ENCODE peak calls at places on chromosomes 2 and 18, in six cellular contexts. One of them, this sample, is unnamed. For H3K27me3 and H3K9me3, the result is how much of the 10 kb centered on the place peaks cover.

GRCh38 chr18:30352551-30353168 is 689.9 kb downstream of the DSC3 start:
- DNase-seq in left ventricle myocardium inferior: no peak
- DNase-seq in prostate gland: no peak
- DNase-seq in hepatocyte: no peak
- DNase-seq in heart right ventricle: no peak
- DNase-seq in stomach: no peak
- DNase-seq in this sample: no peak

GRCh38 chr2:69975853-69976462 is 14.5 kb upstream of the ASPRV1 start:
- DNase-seq in left ventricle myocardium inferior: peak
- DNase-seq in prostate gland: no peak
- DNase-seq in hepatocyte: no peak
- DNase-seq in heart right ventricle: no peak
- DNase-seq in stomach: peak
- DNase-seq in this sample: peak

GRCh38 chr18:11654736-11655604 is 34.1 kb upstream of the GNAL start:
- DNase-seq in left ventricle myocardium inferior: peak
- DNase-seq in prostate gland: peak
- DNase-seq in hepatocyte: peak
- DNase-seq in heart right ventricle: peak
- DNase-seq in stomach: peak
- DNase-seq in this sample: peak

GRCh38 chr2:212249451-212249850 is 289.2 kb downstream of the ERBB4 start:
- DNase-seq in left ventricle myocardium inferior: no peak
- DNase-seq in prostate gland: no peak
- DNase-seq in hepatocyte: peak
- DNase-seq in heart right ventricle: no peak
- DNase-seq in stomach: no peak
- DNase-seq in this sample: no peak

GRCh38 chr2:205245652-205246051 is 436.6 kb upstream of the NRP2 start:
- DNase-seq in left ventricle myocardium inferior: no peak
- DNase-seq in prostate gland: no peak
- DNase-seq in hepatocyte: no peak
- DNase-seq in heart right ventricle: no peak
- DNase-seq in stomach: no peak
- DNase-seq in this sample: no peak

GRCh38 chr2:219631406-219631891 is 4.0 kb downstream of the SLC4A3 start:
- DNase-seq in left ventricle myocardium inferior: no peak
- DNase-seq in prostate gland: no peak
- DNase-seq in hepatocyte: no peak
- DNase-seq in heart right ventricle: peak
- DNase-seq in stomach: no peak
- DNase-seq in this sample: no peak

GRCh38 chr2:223846524-223846923 is 9.1 kb upstream of the AP1S3 start:
- DNase-seq in left ventricle myocardium inferior: no peak
- DNase-seq in prostate gland: no peak
- DNase-seq in hepatocyte: no peak
- DNase-seq in heart right ventricle: no peak
- DNase-seq in stomach: no peak
- DNase-seq in this sample: no peak

GRCh38 chr2:232887171-232887850 is 17.2 kb downstream of the SNORC start:
- DNase-seq in left ventricle myocardium inferior: no peak
- DNase-seq in prostate gland: no peak
- DNase-seq in hepatocyte: no peak
- DNase-seq in heart right ventricle: no peak
- DNase-seq in stomach: peak
- DNase-seq in this sample: no peak

GRCh38 chr2:182360012-182360662 is 66.7 kb downstream of the PDE1A start:
- DNase-seq in left ventricle myocardium inferior: no peak
- DNase-seq in prostate gland: no peak
- DNase-seq in hepatocyte: peak
- DNase-seq in heart right ventricle: peak
- DNase-seq in stomach: peak
- DNase-seq in this sample: no peak

GRCh38 chr2:25410370-25410769 is 68.6 kb upstream of the DNMT3A start:
- DNase-seq in left ventricle myocardium inferior: no peak
- DNase-seq in prostate gland: no peak
- DNase-seq in hepatocyte: no peak
- DNase-seq in heart right ventricle: no peak
- DNase-seq in stomach: no peak
- DNase-seq in this sample: no peak

GRCh38 chr2:161625314-161625919 is 1.2 kb downstream of the SLC4A10 start:
- DNase-seq in left ventricle myocardium inferior: no peak
- DNase-seq in prostate gland: no peak
- DNase-seq in hepatocyte: peak
- DNase-seq in heart right ventricle: no peak
- DNase-seq in stomach: no peak
- DNase-seq in this sample: no peak

GRCh38 chr2:74551942-74552913 is 1.5 kb downstream of the LOXL3 start:
- DNase-seq in left ventricle myocardium inferior: no peak
- DNase-seq in prostate gland: no peak
- DNase-seq in hepatocyte: no peak
- DNase-seq in heart right ventricle: no peak
- DNase-seq in stomach: no peak
- DNase-seq in this sample: no peak

GRCh38 chr2:205764502-205764815 is 82.2 kb downstream of the NRP2 start:
- DNase-seq in left ventricle myocardium inferior: no peak
- DNase-seq in prostate gland: no peak
- DNase-seq in hepatocyte: no peak
- DNase-seq in heart right ventricle: no peak
- DNase-seq in stomach: no peak
- DNase-seq in this sample: no peak

GRCh38 chr2:231663458-231664290 is 44.7 kb upstream of the PTMA start:
- DNase-seq in left ventricle myocardium inferior: no peak
- DNase-seq in prostate gland: no peak
- DNase-seq in hepatocyte: no peak
- DNase-seq in heart right ventricle: no peak
- DNase-seq in stomach: no peak
- DNase-seq in this sample: no peak

GRCh38 chr2:215941726-215942125 is 71.6 kb downstream of the MREG start:
- DNase-seq in left ventricle myocardium inferior: no peak
- DNase-seq in prostate gland: no peak
- DNase-seq in hepatocyte: no peak
- DNase-seq in heart right ventricle: no peak
- DNase-seq in stomach: no peak
- DNase-seq in this sample: no peak

GRCh38 chr18:57029761-57030160 is 117.1 kb upstream of the BOD1L2 start:
- DNase-seq in left ventricle myocardium inferior: no peak
- DNase-seq in prostate gland: no peak
- DNase-seq in hepatocyte: no peak
- DNase-seq in heart right ventricle: no peak
- DNase-seq in stomach: no peak
- DNase-seq in this sample: no peak

GRCh38 chr18:9796933-9797549 is 88.7 kb upstream of the TXNDC2 start:
- DNase-seq in left ventricle myocardium inferior: no peak
- DNase-seq in prostate gland: no peak
- DNase-seq in hepatocyte: no peak
- DNase-seq in heart right ventricle: no peak
- DNase-seq in stomach: no peak
- DNase-seq in this sample: no peak

GRCh38 chr2:205198130-205198505 is 484.2 kb upstream of the NRP2 start:
- DNase-seq in left ventricle myocardium inferior: peak
- DNase-seq in prostate gland: no peak
- DNase-seq in hepatocyte: no peak
- DNase-seq in heart right ventricle: peak
- DNase-seq in stomach: no peak
- DNase-seq in this sample: no peak

GRCh38 chr2:100334929-100335328 is 12.6 kb upstream of the LONRF2 start:
- DNase-seq in left ventricle myocardium inferior: no peak
- DNase-seq in prostate gland: no peak
- DNase-seq in hepatocyte: no peak
- DNase-seq in heart right ventricle: no peak
- DNase-seq in stomach: no peak
- DNase-seq in this sample: no peak

GRCh38 chr18:40055262-40055661 is 1899.8 kb upstream of the PIK3C3 start:
- DNase-seq in left ventricle myocardium inferior: no peak
- DNase-seq in prostate gland: no peak
- DNase-seq in hepatocyte: no peak
- DNase-seq in heart right ventricle: no peak
- DNase-seq in stomach: no peak
- DNase-seq in this sample: no peak

GRCh38 chr2:85601771-85602475 is 575 bp downstream of the TMEM150A start:
- DNase-seq in left ventricle myocardium inferior: peak
- DNase-seq in prostate gland: peak
- DNase-seq in hepatocyte: peak
- DNase-seq in heart right ventricle: peak
- DNase-seq in stomach: peak
- DNase-seq in this sample: peak

GRCh38 chr2:58569460-58570185 is 328.5 kb upstream of the FANCL start:
- DNase-seq in left ventricle myocardium inferior: no peak
- DNase-seq in prostate gland: no peak
- DNase-seq in hepatocyte: peak
- DNase-seq in heart right ventricle: no peak
- DNase-seq in stomach: no peak
- DNase-seq in this sample: no peak

GRCh38 chr2:217825469-217826235 is 177.1 kb downstream of the TNS1 start:
- DNase-seq in left ventricle myocardium inferior: peak
- DNase-seq in prostate gland: no peak
- DNase-seq in hepatocyte: no peak
- DNase-seq in heart right ventricle: no peak
- DNase-seq in stomach: no peak
- DNase-seq in this sample: no peak
- H3K27me3 ChIP-seq in left ventricle myocardium inferior: under half
- H3K27me3 ChIP-seq in prostate gland: under half
- H3K27me3 ChIP-seq in hepatocyte: under half
- H3K27me3 ChIP-seq in heart right ventricle: under half
- H3K27me3 ChIP-seq in stomach: under half
- H3K27me3 ChIP-seq in this sample: under half

GRCh38 chr2:199874209-199874608 is 23.2 kb upstream of the FTCDNL1 start:
- DNase-seq in left ventricle myocardium inferior: no peak
- DNase-seq in prostate gland: no peak
- DNase-seq in hepatocyte: no peak
- DNase-seq in heart right ventricle: no peak
- DNase-seq in stomach: no peak
- DNase-seq in this sample: no peak
- H3K9me3 ChIP-seq in left ventricle myocardium inferior: under half
- H3K9me3 ChIP-seq in prostate gland: under half
- H3K9me3 ChIP-seq in hepatocyte: under half
- H3K9me3 ChIP-seq in heart right ventricle: under half
- H3K9me3 ChIP-seq in stomach: under half
- H3K9me3 ChIP-seq in this sample: under half

GRCh38 chr2:5693288-5694015 is 1.3 kb downstream of the SOX11 start:
- DNase-seq in left ventricle myocardium inferior: no peak
- DNase-seq in prostate gland: no peak
- DNase-seq in hepatocyte: peak
- DNase-seq in heart right ventricle: no peak
- DNase-seq in stomach: no peak
- DNase-seq in this sample: no peak
- H3K27me3 ChIP-seq in left ventricle myocardium inferior: half or more
- H3K27me3 ChIP-seq in prostate gland: half or more
- H3K27me3 ChIP-seq in hepatocyte: under half
- H3K27me3 ChIP-seq in heart right ventricle: half or more
- H3K27me3 ChIP-seq in stomach: half or more
- H3K27me3 ChIP-seq in this sample: under half

GRCh38 chr2:191687867-191688266 is 9.9 kb downstream of the NABP1 start:
- DNase-seq in left ventricle myocardium inferior: no peak
- DNase-seq in prostate gland: no peak
- DNase-seq in hepatocyte: no peak
- DNase-seq in heart right ventricle: no peak
- DNase-seq in stomach: no peak
- DNase-seq in this sample: no peak
- H3K9me3 ChIP-seq in left ventricle myocardium inferior: under half
- H3K9me3 ChIP-seq in prostate gland: under half
- H3K9me3 ChIP-seq in hepatocyte: under half
- H3K9me3 ChIP-seq in heart right ventricle: under half
- H3K9me3 ChIP-seq in stomach: under half
- H3K9me3 ChIP-seq in this sample: under half

GRCh38 chr2:196617430-196617829 is 22.1 kb upstream of the CCDC150 start:
- DNase-seq in left ventricle myocardium inferior: no peak
- DNase-seq in prostate gland: no peak
- DNase-seq in hepatocyte: peak
- DNase-seq in heart right ventricle: no peak
- DNase-seq in stomach: no peak
- DNase-seq in this sample: peak

GRCh38 chr2:196613302-196613701 is 26.2 kb upstream of the CCDC150 start:
- DNase-seq in left ventricle myocardium inferior: no peak
- DNase-seq in prostate gland: no peak
- DNase-seq in hepatocyte: no peak
- DNase-seq in heart right ventricle: no peak
- DNase-seq in stomach: no peak
- DNase-seq in this sample: no peak

DNA sequence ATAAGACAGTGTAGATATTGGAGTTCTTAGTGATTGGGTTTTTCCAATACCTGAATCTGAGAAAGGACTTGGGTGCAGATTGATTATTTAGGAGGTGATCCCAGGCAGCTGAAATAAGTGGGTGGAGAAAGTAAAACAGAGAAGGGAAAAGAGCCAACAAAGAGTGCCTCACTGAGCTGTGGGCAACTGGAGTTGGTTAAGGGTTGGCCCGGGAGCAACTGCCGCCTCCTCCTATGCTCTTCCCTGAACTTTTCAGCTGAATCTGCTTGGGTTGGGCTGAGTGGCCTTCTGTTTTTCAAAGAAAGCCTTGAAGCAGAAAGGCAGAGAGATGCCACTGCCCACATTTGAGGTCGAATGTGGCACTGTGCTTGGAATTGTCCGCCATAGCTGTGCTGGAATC is 20.9 kb upstream of the CCDC150 start:
- DNase-seq in left ventricle myocardium inferior: no peak
- DNase-seq in prostate gland: no peak
- DNase-seq in hepatocyte: no peak
- DNase-seq in heart right ventricle: no peak
- DNase-seq in stomach: no peak
- DNase-seq in this sample: no peak
- H3K27me3 ChIP-seq in left ventricle myocardium inferior: under half
- H3K27me3 ChIP-seq in prostate gland: under half
- H3K27me3 ChIP-seq in hepatocyte: under half
- H3K27me3 ChIP-seq in heart right ventricle: under half
- H3K27me3 ChIP-seq in stomach: under half
- H3K27me3 ChIP-seq in this sample: under half

DNA sequence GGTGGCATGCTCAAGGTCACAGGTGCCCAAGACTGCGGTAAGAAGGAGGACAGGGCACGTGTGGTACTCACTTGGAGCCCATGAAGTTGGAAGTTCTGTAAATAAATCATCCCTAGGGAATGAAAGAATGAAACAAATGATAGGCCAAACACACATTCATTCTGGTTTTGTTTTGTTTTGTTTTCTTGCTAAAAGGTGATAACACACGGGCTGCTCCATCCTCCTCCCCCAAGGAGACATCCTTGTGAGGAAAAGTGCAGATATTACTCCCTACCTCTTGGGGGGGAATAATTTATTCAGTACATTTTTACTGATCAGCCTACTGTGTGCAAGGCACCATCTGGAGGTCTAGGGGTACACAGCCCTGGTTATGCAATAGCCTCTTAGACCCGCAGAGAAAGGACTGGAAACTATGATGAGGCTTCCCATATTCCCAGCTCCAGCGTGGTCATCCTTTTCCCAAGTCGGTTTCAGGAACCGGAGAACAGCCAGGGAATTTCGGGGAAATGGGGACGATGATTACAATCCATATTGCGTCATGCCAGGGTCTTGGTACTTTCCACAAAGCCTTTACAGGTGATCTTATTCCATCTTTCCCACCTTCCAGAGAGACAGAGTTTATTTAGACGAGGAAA is 6.3 kb downstream of the RAX start:
- DNase-seq in left ventricle myocardium inferior: no peak
- DNase-seq in prostate gland: no peak
- DNase-seq in hepatocyte: no peak
- DNase-seq in heart right ventricle: no peak
- DNase-seq in stomach: no peak
- DNase-seq in this sample: no peak
- H3K9me3 ChIP-seq in left ventricle myocardium inferior: under half
- H3K9me3 ChIP-seq in prostate gland: under half
- H3K9me3 ChIP-seq in hepatocyte: under half
- H3K9me3 ChIP-seq in heart right ventricle: under half
- H3K9me3 ChIP-seq in stomach: under half
- H3K9me3 ChIP-seq in this sample: under half

This sample was measured in small intestine.